ENCODE peak calls at places on chromosome X, in eight cellular contexts. O, S, P, A, C, I, T and Q are unnamed samples.

GRCh38 chrX:138128025-138128671 is 562.2 kb downstream of the ZIC3 start:
- DNase-seq in O (no peak), S (peak; percentile 3), P (no peak), A (peak; percentile 1), C (peak; percentile 20), I (no peak), T (peak; percentile 15), Q (peak; percentile 16)

GRCh38 chrX:146055733-146056132 is 238.1 kb downstream of the SLITRK2 start:
- DNase-seq in O (no peak), S (no peak), P (no peak), A (no peak), C (no peak), I (no peak), T (no peak), Q (no peak)

GRCh38 chrX:82141942-82142341 is 940.0 kb downstream of the SH3BGRL start:
- DNase-seq in O (no peak), S (no peak), P (no peak), A (no peak), C (no peak), I (no peak), T (peak; percentile 77), Q (no peak)

GRCh38 chrX:151830911-151831310 is 81.8 kb upstream of the MAGEA4 start:
- DNase-seq in O (no peak), S (no peak), P (no peak), A (no peak), C (peak; percentile 7), I (no peak), T (no peak), Q (no peak)

GRCh38 chrX:31233941-31234496 is 162.2 kb upstream of the FTHL17 start:
- DNase-seq in O (no peak), S (no peak), P (no peak), A (no peak), C (no peak), I (no peak), T (no peak), Q (no peak)

GRCh38 chrX:45295587-45295986 is 94.9 kb upstream of the DIPK2B start:
- DNase-seq in O (no peak), S (peak; percentile 7), P (no peak), A (peak; percentile 74), C (peak; percentile 36), I (no peak), T (no peak), Q (no peak)

GRCh38 chrX:130718137-130718536 is 184.9 kb downstream of the ENOX2 start:
- DNase-seq in O (no peak), S (no peak), P (no peak), A (no peak), C (no peak), I (no peak), T (no peak), Q (no peak)

GRCh38 chrX:42714981-42715688 is 62.8 kb downstream of the PPP1R2C start:
- DNase-seq in O (peak; percentile 79), S (peak; percentile 82), P (no peak), A (no peak), C (no peak), I (peak; percentile 61), T (peak; percentile 9), Q (peak; percentile 57)

GRCh38 chrX:149871940-149872339 is 9.0 kb upstream of the MAGEA8 start:
- DNase-seq in O (peak; percentile 56), S (peak; percentile 10), P (no peak), A (peak; percentile 1), C (peak; percentile 23), I (no peak), T (peak; percentile 62), Q (no peak)

GRCh38 chrX:103488332-103488731 is 31.0 kb downstream of the RAB40A start:
- DNase-seq in O (no peak), S (no peak), P (no peak), A (peak; percentile 52), C (no peak), I (no peak), T (no peak), Q (no peak)

GRCh38 chrX:16651422-16651821 is 1.5 kb downstream of the S100G start:
- DNase-seq in O (no peak), S (no peak), P (no peak), A (no peak), C (no peak), I (no peak), T (no peak), Q (no peak)

GRCh38 chrX:147699061-147699460 is 212.7 kb upstream of the FMR1 start:
- DNase-seq in O (no peak), S (no peak), P (no peak), A (no peak), C (no peak), I (no peak), T (no peak), Q (no peak)

GRCh38 chrX:62923093-62923492 is 428.0 kb downstream of the SPIN4 start:
- DNase-seq in O (no peak), S (no peak), P (no peak), A (no peak), C (no peak), I (no peak), T (no peak), Q (no peak)

GRCh38 chrX:123736333-123736921 is 3.6 kb upstream of the THOC2 start:
- DNase-seq in O (no peak), S (no peak), P (peak; percentile 27), A (peak; percentile 88), C (peak; percentile 78), I (no peak), T (no peak), Q (no peak)

GRCh38 chrX:115367455-115367854 is 77.9 kb downstream of the LUZP4 start:
- DNase-seq in O (no peak), S (no peak), P (no peak), A (no peak), C (peak; percentile 16), I (no peak), T (no peak), Q (no peak)

GRCh38 chrX:110006826-110007375 is 4.0 kb downstream of the TMEM164 start:
- DNase-seq in O (no peak), S (peak; percentile 14), P (no peak), A (peak; percentile 6), C (no peak), I (no peak), T (no peak), Q (no peak)

GRCh38 chrX:152637649-152638442 is at the start of gene GABRQ:
- DNase-seq in O (peak; percentile 29), S (peak; percentile 23), P (no peak), A (peak; percentile 53), C (peak; percentile 40), I (peak; percentile 77), T (no peak), Q (peak; percentile 53)

GRCh38 chrX:153649915-153650782 is 3.1 kb downstream of the DUSP9 start:
- DNase-seq in O (no peak), S (no peak), P (no peak), A (no peak), C (no peak), I (peak; percentile 17), T (no peak), Q (no peak)

GRCh38 chrX:102959471-102959870 is 22.4 kb downstream of the RAB40AL start:
- DNase-seq in O (no peak), S (no peak), P (peak; percentile 32), A (peak; percentile 90), C (peak; percentile 55), I (no peak), T (no peak), Q (no peak)

GRCh38 chrX:19389217-19389616 is 45.5 kb downstream of the PDHA1 start:
- DNase-seq in O (peak; percentile 7), S (no peak), P (no peak), A (no peak), C (no peak), I (no peak), T (no peak), Q (no peak)

GRCh38 chrX:44570524-44570923 is 27.9 kb upstream of the FUNDC1 start:
- DNase-seq in O (no peak), S (peak; percentile 1), P (no peak), A (peak; percentile 8), C (peak; percentile 4), I (no peak), T (no peak), Q (no peak)

GRCh38 chrX:111127038-111127437 is 31.0 kb downstream of the PAK3 start:
- DNase-seq in O (no peak), S (no peak), P (no peak), A (no peak), C (no peak), I (no peak), T (no peak), Q (no peak)

GRCh38 chrX:16658284-16658683 is 8.3 kb downstream of the S100G start:
- DNase-seq in O (no peak), S (no peak), P (no peak), A (peak; percentile 31), C (peak; percentile 32), I (no peak), T (no peak), Q (no peak)

GRCh38 chrX:13092455-13092941 is 48.1 kb upstream of the FAM9C start:
- DNase-seq in O (peak; percentile 48), S (peak; percentile 59), P (no peak), A (no peak), C (no peak), I (no peak), T (peak; percentile 91), Q (no peak)
- TF ChIP-seq CTCF in O (no peak), S (peak; percentile 18), P (no peak), A (no peak), C (no peak), I (no peak), T (peak; percentile 68), Q (no peak)

GRCh38 chrX:70079297-70079696 is 17.0 kb downstream of the OTUD6A start:
- DNase-seq in O (no peak), S (no peak), P (no peak), A (no peak), C (no peak), I (no peak), T (no peak), Q (no peak)
- TF ChIP-seq CTCF in O (no peak), S (no peak), P (no peak), A (no peak), C (no peak), I (no peak), T (no peak), Q (no peak)

DNA sequence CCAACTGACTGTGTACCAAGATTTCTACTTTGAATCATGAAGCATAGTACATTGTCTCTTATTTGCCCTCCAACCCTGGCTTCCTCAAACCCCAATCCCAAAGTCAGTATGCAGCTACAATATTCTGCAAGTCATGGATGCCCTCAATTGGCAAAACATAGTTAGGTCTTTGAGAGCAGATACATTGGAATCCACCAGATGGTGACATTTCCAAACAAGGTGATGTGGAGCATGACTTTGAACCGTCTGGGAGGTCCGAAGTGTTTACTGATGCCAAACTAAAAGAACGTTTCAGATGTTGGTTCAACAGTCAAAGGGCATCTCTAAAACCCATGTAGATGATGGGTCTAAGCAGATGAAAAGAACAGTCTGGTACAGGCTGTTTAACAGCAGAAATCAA is 43.7 kb upstream of the FRMD7 start:
- DNase-seq in O (no peak), S (no peak), P (no peak), A (no peak), C (no peak), I (no peak), T (no peak), Q (no peak)
- TF ChIP-seq CTCF in O (no peak), S (no peak), P (no peak), A (no peak), C (no peak), I (no peak), T (peak; percentile 12), Q (no peak)

DNA sequence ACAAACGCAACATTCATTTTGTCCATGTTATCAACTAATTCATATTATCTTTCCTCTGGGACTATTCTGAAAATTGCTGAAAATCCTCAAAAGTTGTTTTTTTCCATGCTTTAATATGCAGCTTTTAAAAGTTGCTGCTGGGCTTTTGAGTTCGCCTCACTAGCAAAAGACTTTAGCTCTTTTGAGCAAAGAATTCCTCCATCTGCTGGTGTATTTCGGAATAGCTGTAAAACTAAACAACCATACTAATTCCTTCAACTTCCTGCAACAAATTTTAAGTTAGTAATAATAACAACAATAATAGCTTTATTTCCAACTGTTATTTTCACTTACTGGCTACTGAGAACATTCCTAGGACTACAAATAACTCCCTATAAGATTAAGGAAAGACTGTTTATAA is 124.5 kb upstream of the PLAC1 start:
- DNase-seq in O (no peak), S (no peak), P (no peak), A (peak; percentile 64), C (peak; percentile 15), I (no peak), T (no peak), Q (no peak)
- TF ChIP-seq CTCF in O (no peak), S (peak; percentile 36), P (peak; percentile 48), A (peak; percentile 38), C (peak; percentile 48), I (peak; percentile 66), T (peak; percentile 55), Q (peak; percentile 69)